ENCODE peak calls at places on chromosomes 13 and 19, in four cellular contexts. One of them, this sample, is unnamed.

GRCh38 chr13:32021785-32022184 is 9.8 kb upstream of the FRY start:
- DNase-seq in uterus: no peak
- DNase-seq in left ventricle myocardium inferior: no peak
- DNase-seq in Peyer's patch: no peak
- DNase-seq in this sample: no peak

GRCh38 chr19:38362076-38362945 is 12.1 kb upstream of the PSMD8 start:
- DNase-seq in uterus: peak
- DNase-seq in left ventricle myocardium inferior: peak
- DNase-seq in Peyer's patch: peak
- DNase-seq in this sample: peak

GRCh38 chr19:52176574-52176973 is 5.2 kb upstream of the ZNF836 start:
- DNase-seq in uterus: no peak
- DNase-seq in left ventricle myocardium inferior: no peak
- DNase-seq in Peyer's patch: no peak
- DNase-seq in this sample: no peak

GRCh38 chr19:50947123-50947522 is 5.7 kb downstream of the KLK5 start:
- DNase-seq in uterus: no peak
- DNase-seq in left ventricle myocardium inferior: no peak
- DNase-seq in Peyer's patch: no peak
- DNase-seq in this sample: no peak

GRCh38 chr19:33388817-33389573 is 15.5 kb downstream of the CEBPG start:
- DNase-seq in uterus: peak
- DNase-seq in left ventricle myocardium inferior: peak
- DNase-seq in Peyer's patch: peak
- DNase-seq in this sample: no peak

GRCh38 chr19:35796645-35797542 is 15.8 kb downstream of the PRODH2 start:
- DNase-seq in uterus: no peak
- DNase-seq in left ventricle myocardium inferior: no peak
- DNase-seq in Peyer's patch: no peak
- DNase-seq in this sample: no peak

GRCh38 chr19:38877781-38878574 is at the start of gene RINL:
- DNase-seq in uterus: no peak
- DNase-seq in left ventricle myocardium inferior: no peak
- DNase-seq in Peyer's patch: peak
- DNase-seq in this sample: peak

GRCh38 chr19:44530777-44531176 is 1.3 kb upstream of the CEACAM20 start:
- DNase-seq in uterus: no peak
- DNase-seq in left ventricle myocardium inferior: no peak
- DNase-seq in Peyer's patch: no peak
- DNase-seq in this sample: no peak

GRCh38 chr19:41424335-41425173 is 2.6 kb downstream of the B3GNT8 start:
- DNase-seq in uterus: no peak
- DNase-seq in left ventricle myocardium inferior: no peak
- DNase-seq in Peyer's patch: no peak
- DNase-seq in this sample: no peak

GRCh38 chr19:19943848-19944582 is 43.3 kb downstream of the ZNF93 start:
- DNase-seq in uterus: no peak
- DNase-seq in left ventricle myocardium inferior: no peak
- DNase-seq in Peyer's patch: no peak
- DNase-seq in this sample: no peak

GRCh38 chr13:35953537-35954206 is 177.5 kb downstream of the DCLK1 start:
- DNase-seq in uterus: peak
- DNase-seq in left ventricle myocardium inferior: peak
- DNase-seq in Peyer's patch: peak
- DNase-seq in this sample: no peak

GRCh38 chr19:39053276-39054090 is 21.1 kb upstream of the FBXO27 start:
- DNase-seq in uterus: no peak
- DNase-seq in left ventricle myocardium inferior: no peak
- DNase-seq in Peyer's patch: peak
- DNase-seq in this sample: no peak

GRCh38 chr19:29667941-29668340 is 2.7 kb downstream of the PLEKHF1 start:
- DNase-seq in uterus: no peak
- DNase-seq in left ventricle myocardium inferior: no peak
- DNase-seq in Peyer's patch: peak
- DNase-seq in this sample: no peak

GRCh38 chr13:110629735-110630134 is 14.4 kb downstream of the NAXD start:
- DNase-seq in uterus: no peak
- DNase-seq in left ventricle myocardium inferior: no peak
- DNase-seq in Peyer's patch: no peak
- DNase-seq in this sample: no peak

GRCh38 chr19:3253270-3253669 is 28.8 kb downstream of the CELF5 start:
- DNase-seq in uterus: no peak
- DNase-seq in left ventricle myocardium inferior: no peak
- DNase-seq in Peyer's patch: no peak
- DNase-seq in this sample: no peak
- TF ChIP-seq CTCF in uterus: no peak
- TF ChIP-seq CTCF in left ventricle myocardium inferior: no peak
- TF ChIP-seq CTCF in Peyer's patch: no peak
- TF ChIP-seq CTCF in this sample: no peak

DNA sequence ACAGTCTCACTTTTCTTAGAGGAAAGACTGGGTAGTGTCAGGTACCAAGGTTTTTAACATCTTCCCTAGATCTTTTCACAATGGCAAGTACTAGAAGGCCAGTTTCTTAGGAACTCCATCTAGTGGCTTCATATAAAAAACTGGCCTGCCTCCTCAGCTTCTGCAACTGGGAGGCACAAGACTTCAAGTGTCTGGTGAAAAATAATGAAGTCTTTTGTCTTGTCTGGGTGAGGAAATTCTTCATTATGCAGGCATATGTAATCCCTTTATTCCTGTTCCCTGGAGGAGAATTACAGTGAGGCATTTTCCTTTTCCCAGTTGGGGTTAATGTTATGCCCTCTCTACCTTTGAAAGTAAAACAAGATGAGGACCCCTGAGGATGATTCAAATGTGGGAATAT is 300.5 kb downstream of the NALCN start:
- DNase-seq in uterus: no peak
- DNase-seq in left ventricle myocardium inferior: no peak
- DNase-seq in Peyer's patch: no peak
- DNase-seq in this sample: no peak
- TF ChIP-seq CTCF in uterus: no peak
- TF ChIP-seq CTCF in left ventricle myocardium inferior: no peak
- TF ChIP-seq CTCF in Peyer's patch: no peak
- TF ChIP-seq CTCF in this sample: no peak

GRCh38 chr19:2969104-2969504 is 8.3 kb upstream of the TLE6 start:
- DNase-seq in uterus: peak
- DNase-seq in left ventricle myocardium inferior: peak
- DNase-seq in Peyer's patch: no peak
- DNase-seq in this sample: no peak
- TF ChIP-seq CTCF in uterus: no peak
- TF ChIP-seq CTCF in left ventricle myocardium inferior: no peak
- TF ChIP-seq CTCF in Peyer's patch: no peak
- TF ChIP-seq CTCF in this sample: no peak

GRCh38 chr13:53778937-53779336 is 750.3 kb downstream of the OLFM4 start:
- DNase-seq in uterus: no peak
- DNase-seq in left ventricle myocardium inferior: no peak
- DNase-seq in Peyer's patch: no peak
- DNase-seq in this sample: no peak
- TF ChIP-seq CTCF in uterus: no peak
- TF ChIP-seq CTCF in left ventricle myocardium inferior: no peak
- TF ChIP-seq CTCF in Peyer's patch: no peak
- TF ChIP-seq CTCF in this sample: no peak

GRCh38 chr13:73576291-73576690 is 517.5 kb downstream of the KLF5 start:
- DNase-seq in uterus: no peak
- DNase-seq in left ventricle myocardium inferior: no peak
- DNase-seq in Peyer's patch: no peak
- DNase-seq in this sample: no peak
- TF ChIP-seq CTCF in uterus: no peak
- TF ChIP-seq CTCF in left ventricle myocardium inferior: no peak
- TF ChIP-seq CTCF in Peyer's patch: no peak
- TF ChIP-seq CTCF in this sample: no peak

GRCh38 chr13:44876782-44877324 is 112.4 kb downstream of the NUFIP1 start:
- DNase-seq in uterus: no peak
- DNase-seq in left ventricle myocardium inferior: no peak
- DNase-seq in Peyer's patch: no peak
- DNase-seq in this sample: no peak
- TF ChIP-seq CTCF in uterus: peak
- TF ChIP-seq CTCF in left ventricle myocardium inferior: peak
- TF ChIP-seq CTCF in Peyer's patch: no peak
- TF ChIP-seq CTCF in this sample: no peak

DNA sequence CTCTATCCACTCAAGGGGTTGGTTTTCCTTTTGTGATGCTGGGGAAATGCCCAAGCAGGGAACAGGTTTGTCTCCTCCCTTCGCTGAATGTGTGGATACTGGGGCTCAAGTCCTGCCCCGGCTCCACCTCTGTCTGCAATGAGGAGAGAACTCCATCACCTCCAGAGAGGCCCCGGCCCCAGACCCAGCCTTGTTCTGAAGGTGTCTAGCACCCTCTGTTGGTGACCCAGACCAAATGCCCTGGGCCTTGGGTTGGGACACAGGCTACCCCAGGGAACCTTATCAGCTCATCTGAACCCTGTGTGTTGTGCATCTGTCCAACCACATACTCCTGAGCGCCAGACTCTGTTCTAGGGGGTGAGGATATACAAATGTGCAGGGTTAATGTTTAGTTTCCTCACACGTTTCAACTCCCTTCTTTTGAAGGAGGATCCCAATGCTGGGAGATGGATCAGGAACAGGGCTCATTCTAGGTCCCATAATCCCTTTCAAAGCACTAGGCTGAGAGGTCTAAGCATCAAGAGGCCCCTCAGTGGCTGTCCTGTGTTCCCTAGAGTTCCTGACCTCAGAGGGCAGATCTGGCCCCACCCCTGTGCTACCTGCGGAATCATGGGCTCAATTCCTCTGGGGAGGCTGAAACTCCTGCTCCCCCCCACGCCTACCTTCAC is 112.5 kb upstream of the SLC7A1 start:
- DNase-seq in uterus: no peak
- DNase-seq in left ventricle myocardium inferior: no peak
- DNase-seq in Peyer's patch: peak
- DNase-seq in this sample: no peak
- TF ChIP-seq CTCF in uterus: no peak
- TF ChIP-seq CTCF in left ventricle myocardium inferior: peak
- TF ChIP-seq CTCF in Peyer's patch: peak
- TF ChIP-seq CTCF in this sample: no peak

This sample was measured in activated B cell treated with CpG ODN at 0.5 μM for 24 hours.